ENCODE peak calls at places on chromosomes 1 and 21, in five cellular contexts. N is MM.1S, X is GM23248, F is OCI-LY7, T is PC-3. D is an unnamed sample.
A peak's percentile ranks its signal among the peaks of the same experiment; 100 is the strongest.

GRCh38 chr1:157042852-157043251 is 2.7 kb downstream of the ARHGEF11 start:
- DNase-seq in X (peak; percentile 10), T (no peak), F (no peak), N (no peak), D (no peak)

GRCh38 chr1:8415526-8416278 is 97.8 kb downstream of the SLC45A1 start:
- DNase-seq in T (peak; percentile 59), X (no peak), F (no peak), N (no peak), D (no peak)

GRCh38 chr1:234758851-234759250 is 148.9 kb upstream of the IRF2BP2 start:
- DNase-seq in N (no peak), T (no peak), F (no peak), X (no peak), D (no peak)

GRCh38 chr1:15707239-15707940 is 23.3 kb downstream of the PLEKHM2 start:
- DNase-seq in F (no peak), T (no peak), X (no peak), N (no peak), D (no peak)

GRCh38 chr1:152487871-152488270 is 22.7 kb upstream of the LCE5A start:
- DNase-seq in F (no peak), X (no peak), T (no peak), N (no peak), D (no peak)

GRCh38 chr1:221912230-221912629 is 170.3 kb upstream of the DUSP10 start:
- DNase-seq in T (no peak), N (no peak), F (no peak), X (peak; percentile 21), D (no peak)

GRCh38 chr1:155016231-155016831 is 13.7 kb downstream of the ZBTB7B start:
- DNase-seq in T (no peak), X (no peak), N (peak; percentile 93), F (peak; percentile 80), D (no peak)

GRCh38 chr1:25100151-25100841 is 132.0 kb downstream of the SYF2 start:
- DNase-seq in F (no peak), X (no peak), N (no peak), T (no peak), D (no peak)

GRCh38 chr1:4512622-4513021 is 141.8 kb upstream of the AJAP1 start:
- DNase-seq in T (no peak), F (no peak), N (no peak), X (no peak), D (no peak)

GRCh38 chr1:35931424-35932157 is 686 bp downstream of the AGO3 start:
- DNase-seq in N (peak; percentile 28), X (peak; percentile 46), F (no peak), T (peak; percentile 32), D (peak; percentile 64)

GRCh38 chr1:171868217-171868616 is 26.9 kb downstream of the DNM3 start:
- DNase-seq in X (no peak), N (no peak), F (no peak), T (no peak), D (no peak)

GRCh38 chr21:15141236-15141970 is 76.6 kb upstream of the NRIP1 start:
- DNase-seq in T (no peak), F (no peak), X (no peak), N (no peak), D (no peak)

GRCh38 chr1:26956321-26956720 is 3.9 kb downstream of the KDF1 start:
- DNase-seq in F (no peak), T (no peak), X (no peak), N (no peak), D (no peak)

GRCh38 chr1:1616838-1617237 is 1.5 kb downstream of the MIB2 start:
- DNase-seq in F (no peak), X (no peak), T (no peak), N (no peak), D (no peak)

GRCh38 chr1:61318319-61319125 is 236.2 kb downstream of the NFIA start:
- DNase-seq in T (peak; percentile 45), X (peak; percentile 84), F (no peak), N (peak; percentile 92), D (no peak)

GRCh38 chr1:116957646-116958045 is 43.9 kb upstream of the CD101 start:
- DNase-seq in F (no peak), T (no peak), N (no peak), X (no peak), D (no peak)

GRCh38 chr1:172429324-172430127 is 9.0 kb downstream of the C1orf105 start:
- DNase-seq in X (peak; percentile 75), F (peak; percentile 71), T (peak; percentile 99), N (peak; percentile 65), D (peak; percentile 57)

GRCh38 chr1:97137862-97138514 is 416.4 kb downstream of the PTBP2 start:
- DNase-seq in N (peak; percentile 39), T (peak; percentile 70), F (peak; percentile 55), X (peak; percentile 80), D (peak; percentile 43)

GRCh38 chr21:35616090-35616489 is 444.2 kb downstream of the SETD4 start:
- DNase-seq in N (no peak), F (peak; percentile 5), X (peak; percentile 56), T (peak; percentile 49), D (no peak)

GRCh38 chr1:230426246-230427101 is at the start of gene PGBD5:
- DNase-seq in F (peak; percentile 2), T (peak; percentile 80), X (peak; percentile 74), N (peak; percentile 89), D (peak; percentile 95)

GRCh38 chr1:66313446-66313845 is 220.5 kb upstream of the SGIP1 start:
- DNase-seq in N (no peak), T (no peak), X (no peak), F (no peak), D (no peak)

GRCh38 chr1:66316464-66317155 is 217.3 kb upstream of the SGIP1 start:
- DNase-seq in F (peak; percentile 36), T (no peak), X (peak; percentile 68), N (no peak), D (no peak)

GRCh38 chr1:66317156-66317543 is 216.8 kb upstream of the SGIP1 start:
- DNase-seq in N (no peak), X (no peak), T (no peak), F (no peak), D (no peak)

GRCh38 chr1:66312316-66312715 is 221.6 kb upstream of the SGIP1 start:
- DNase-seq in F (no peak), T (no peak), N (no peak), X (no peak), D (no peak)

GRCh38 chr1:66315675-66316074 is 218.3 kb upstream of the SGIP1 start:
- DNase-seq in N (no peak), X (peak; percentile 53), F (no peak), T (peak; percentile 81), D (no peak)
- H3K27ac ChIP-seq in N (no peak overlapping the region), X (peak overlapping the region; percentile 68), F (no peak overlapping the region), T (peak overlapping the region; percentile 42), D (no peak overlapping the region)

DNA sequence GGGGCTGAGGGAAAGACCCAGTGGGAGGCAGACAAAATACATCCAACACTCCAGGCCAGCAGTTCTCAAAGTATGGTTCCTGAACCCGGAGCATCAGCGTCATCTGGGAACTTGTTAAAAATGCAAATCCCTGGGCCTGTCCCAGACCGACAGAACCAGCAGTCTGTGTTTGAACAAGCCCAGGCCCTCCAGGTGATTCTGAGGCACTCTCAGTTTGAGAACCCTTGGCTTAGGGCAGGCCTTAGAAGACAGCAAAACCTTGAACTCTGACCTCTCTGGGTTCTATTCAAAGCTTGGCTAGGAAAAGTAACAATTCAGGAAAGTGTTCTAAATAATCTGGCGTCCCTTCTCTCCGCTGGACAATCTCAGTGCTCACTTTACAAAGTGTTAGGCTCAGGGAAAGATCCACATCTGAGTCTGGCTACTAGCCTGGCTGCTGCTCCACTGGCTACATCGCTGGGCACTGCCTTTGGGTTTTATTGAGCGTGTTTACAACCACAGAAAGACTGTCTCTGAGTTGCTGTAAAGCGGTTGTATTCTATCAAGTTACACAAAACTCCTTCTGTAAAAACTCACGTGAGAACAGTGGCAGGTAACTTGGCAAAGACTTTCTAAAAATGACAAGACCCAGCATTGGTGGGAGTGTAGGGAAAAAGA is 166.1 kb downstream of the HIVEP3 start:
- DNase-seq in X (no peak), T (peak; percentile 7), N (no peak), F (no peak), D (no peak)
- TF ChIP-seq EZH2phosphoT487 in X (no peak), T (no peak), N (no peak), F (no peak), D (no peak)

DNA sequence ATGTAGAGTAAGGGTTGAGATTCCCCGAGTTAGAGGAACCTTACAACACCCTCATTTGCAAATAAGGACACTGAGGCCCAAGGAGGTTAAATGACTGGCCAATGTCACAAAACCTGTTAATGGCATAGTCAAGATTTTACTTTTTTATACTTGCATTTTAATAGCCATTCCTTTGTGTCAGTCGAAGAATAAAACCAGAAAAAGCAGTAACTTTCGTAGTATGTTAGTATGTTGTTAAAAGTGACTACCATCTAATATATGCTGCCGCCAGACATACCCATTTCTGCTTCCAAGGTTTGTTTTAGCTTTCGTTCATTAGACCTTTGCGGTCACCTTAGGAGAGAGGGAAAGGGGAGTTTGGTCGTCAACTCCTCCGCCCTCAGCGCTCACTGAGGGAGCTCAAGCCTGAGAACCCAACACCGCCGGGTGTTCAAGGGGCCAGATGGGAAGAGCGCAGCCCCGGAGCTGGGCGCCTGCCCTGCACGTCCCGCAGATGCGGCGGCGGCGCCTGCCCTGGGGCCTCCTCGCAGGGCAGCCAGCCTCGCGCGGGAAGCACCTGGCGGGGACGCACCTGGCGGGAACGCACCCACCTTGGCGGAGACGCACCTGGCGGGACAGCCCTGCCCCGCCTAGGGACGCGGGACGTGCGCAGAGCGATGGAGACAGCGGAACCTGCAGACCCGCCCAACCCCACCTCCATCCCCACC is 466 bp downstream of the VPS26C start:
- DNase-seq in N (peak; percentile 93), T (peak; percentile 78), F (peak; percentile 79), X (peak; percentile 69), D (peak; percentile 75)
- H3K79me2 ChIP-seq in N (peaks cover 56% of the 10 kb centered on the region), T (peaks cover 60% of the 10 kb centered on the region), F (peaks cover 57% of the 10 kb centered on the region), X (peaks cover 65% of the 10 kb centered on the region), D (peaks cover 63% of the 10 kb centered on the region)

DNA sequence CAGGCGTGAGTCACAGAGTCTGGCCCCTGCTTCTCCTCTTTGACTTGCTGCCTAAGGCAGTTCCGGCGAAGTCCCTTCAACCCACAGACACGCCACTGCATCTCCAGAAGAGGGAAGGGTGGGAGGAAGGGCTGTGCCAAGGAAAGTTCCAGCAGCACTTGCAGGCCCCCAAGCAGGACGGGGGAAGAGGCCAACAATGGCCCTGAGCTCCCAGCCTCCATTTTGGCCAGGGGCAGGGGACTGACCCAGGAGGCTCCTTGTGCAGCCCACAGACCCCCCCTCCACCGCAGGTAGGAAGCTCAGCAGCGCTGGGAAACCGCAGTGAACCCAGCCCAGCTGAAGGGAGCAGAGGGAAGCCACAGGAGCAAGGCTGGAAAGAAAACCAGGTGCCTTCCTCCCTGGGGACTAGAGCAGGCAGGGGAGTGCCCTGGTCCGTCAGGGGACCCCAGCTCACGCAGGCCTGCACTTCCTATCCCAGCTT is 35.4 kb downstream of the ACOT7 start:
- DNase-seq in N (no peak), X (peak; percentile 40), T (no peak), F (no peak), D (no peak)
- H3K27ac ChIP-seq in N (no peak overlapping the region), X (no peak overlapping the region), T (no peak overlapping the region), F (no peak overlapping the region), D (no peak overlapping the region)

DNA sequence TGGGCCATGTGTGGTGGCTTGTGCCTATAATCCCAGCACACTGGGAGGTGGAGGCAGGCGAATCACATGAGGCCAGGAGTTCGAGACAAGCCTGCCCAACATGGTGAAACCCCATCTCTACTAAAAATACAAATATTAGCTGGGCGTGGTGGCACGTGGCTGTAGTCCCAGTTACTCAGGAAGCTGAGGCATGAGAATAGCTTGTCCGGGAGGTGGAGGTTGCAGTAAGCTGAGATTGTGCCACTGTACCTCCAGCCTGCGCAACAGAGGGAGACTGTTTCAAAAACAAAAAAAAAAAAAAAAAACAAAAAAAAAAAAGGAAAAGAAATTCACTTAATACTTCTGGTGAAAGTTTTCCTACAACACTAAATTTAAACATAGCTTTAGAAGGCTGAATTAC is 35.4 kb downstream of the GTF2B start:
- DNase-seq in X (peak; percentile 6), F (no peak), N (no peak), T (no peak), D (no peak)
- TF ChIP-seq EZH2phosphoT487 in X (no peak), F (no peak), N (no peak), T (no peak), D (no peak)

GRCh38 chr1:153883223-153883622 is 39.5 kb downstream of the GATAD2B start:
- DNase-seq in T (no peak), N (no peak), F (no peak), X (no peak), D (no peak)
- H3K79me2 ChIP-seq in T (peaks cover 84% of the 10 kb centered on the region), N (peaks cover 92% of the 10 kb centered on the region), F (peaks cover 92% of the 10 kb centered on the region), X (peaks cover 100% of the 10 kb centered on the region), D (peaks cover 100% of the 10 kb centered on the region)

D was measured in neural progenitor cell.